ENCODE peak calls at places on chromosomes 12 and 14, in five cellular contexts. I is GM12865, S is midbrain, T is AG20443, C is WTC11. R is an unnamed sample.

GRCh38 chr14:103607039-103607668 is 21.9 kb upstream of the KLC1 start:
- DNase-seq in C (peak; percentile 47), T (peak; percentile 92), S (peak; percentile 78), I (peak; percentile 90), R (peak; percentile 86)

GRCh38 chr12:9115731-9116689 is at the start of gene A2M:
- DNase-seq in I (no peak), S (peak; percentile 14), C (no peak), T (no peak), R (no peak)

GRCh38 chr12:106766393-106766826 is 8.1 kb upstream of the RIC8B start:
- DNase-seq in S (peak; percentile 44), C (no peak), T (no peak), I (no peak), R (no peak)

GRCh38 chr12:2311001-2311778 is 258.4 kb downstream of the CACNA1C start:
- DNase-seq in I (no peak), S (no peak), T (peak; percentile 84), C (no peak), R (no peak)

GRCh38 chr12:131378176-131378842 is 332.6 kb upstream of the SFSWAP start:
- DNase-seq in T (no peak), S (no peak), I (no peak), C (no peak), R (no peak)

GRCh38 chr12:16359512-16360491 is 12.4 kb downstream of the MGST1 start:
- DNase-seq in I (peak; percentile 30), S (no peak), C (peak; percentile 83), T (peak; percentile 65), R (peak; percentile 61)

GRCh38 chr14:61668267-61668666 is 27.0 kb upstream of the HIF1A start:
- DNase-seq in S (no peak), I (no peak), T (no peak), C (no peak), R (no peak)

GRCh38 chr12:48671231-48671856 is 10.7 kb downstream of the KANSL2 start:
- DNase-seq in I (no peak), S (no peak), T (no peak), C (no peak), R (no peak)

GRCh38 chr12:77625441-77625840 is 205.3 kb upstream of the NAV3 start:
- DNase-seq in S (no peak), I (no peak), T (peak; percentile 85), C (no peak), R (no peak)

GRCh38 chr14:80862983-80863382 is 78.6 kb downstream of the CEP128 start:
- DNase-seq in S (no peak), T (no peak), I (no peak), C (no peak), R (no peak)

GRCh38 chr12:51884676-51885229 is 3.1 kb upstream of the ANKRD33 start:
- DNase-seq in S (no peak), I (no peak), C (no peak), T (no peak), R (no peak)

GRCh38 chr12:64669270-64669842 is 59.1 kb downstream of the RASSF3 start:
- DNase-seq in I (peak; percentile 88), C (peak; percentile 51), T (no peak), S (no peak), R (peak; percentile 78)

GRCh38 chr12:33967760-33968159 is 54.5 kb upstream of the ALG10 start:
- DNase-seq in C (no peak), T (no peak), S (no peak), I (no peak), R (no peak)

GRCh38 chr14:60720962-60721330 is 3.2 kb downstream of the SIX4 start:
- DNase-seq in S (no peak), T (no peak), C (no peak), I (no peak), R (no peak)

GRCh38 chr12:6452245-6452731 is 446 bp downstream of the TAPBPL start:
- DNase-seq in C (peak; percentile 30), S (peak; percentile 62), I (peak; percentile 53), T (no peak), R (peak; percentile 50)

R was measured in MM.1S.